ENCODE peak calls at places on chromosomes 16 and 17, in four cellular contexts. Z is NCI-H1092 treated with DMSO at 0.1 percent for 48 hours; A is stimulated activated CD8-positive, alpha-beta memory T cell treated with anti-CD3 and anti-CD28 coated beads, Interleukin-15, amount 100 ng/mL, for 24 hours; P is foreskin fibroblast. E is an unnamed sample.

GRCh38 chr17:56150631-56151030 is 2.6 kb upstream of the ANKFN1 start:
- DNase-seq in Z (no peak), A (no peak), P (no peak), E (no peak)

GRCh38 chr17:79557276-79557675 is 53.6 kb downstream of the RBFOX3 start:
- DNase-seq in Z (no peak), A (no peak), P (no peak), E (no peak)

GRCh38 chr16:55495616-55496289 is 13.1 kb upstream of the LPCAT2 start:
- DNase-seq in Z (peak), A (no peak), P (peak), E (no peak)

GRCh38 chr17:82596837-82597672 is 51.2 kb downstream of the WDR45B start:
- DNase-seq in Z (no peak), A (no peak), P (no peak), E (no peak)

GRCh38 chr17:72351884-72352346 is 231.1 kb downstream of the SOX9 start:
- DNase-seq in Z (no peak), A (no peak), P (no peak), E (peak)

GRCh38 chr16:12127244-12127643 is 150.7 kb downstream of the SNX29 start:
- DNase-seq in Z (no peak), A (no peak), P (no peak), E (no peak)

GRCh38 chr16:66480265-66481080 is 53.4 kb downstream of the BEAN1 start:
- DNase-seq in Z (no peak), A (no peak), P (no peak), E (no peak)

GRCh38 chr17:17900615-17901520 is 64.1 kb upstream of the SREBF1 start:
- DNase-seq in Z (peak), A (no peak), P (peak), E (peak)

GRCh38 chr17:63476494-63476856 is 386 bp upstream of the ACE start:
- DNase-seq in Z (peak), A (no peak), P (no peak), E (no peak)

GRCh38 chr17:1888741-1889140 is 58.9 kb downstream of the RPA1 start:
- DNase-seq in Z (no peak), A (no peak), P (no peak), E (no peak)

GRCh38 chr16:88383401-88384221 is 852 bp downstream of the ZNF469 start:
- DNase-seq in Z (no peak), A (no peak), P (peak), E (no peak)

GRCh38 chr17:66292351-66292750 is 10.1 kb upstream of the PRKCA start:
- DNase-seq in Z (no peak), A (no peak), P (no peak), E (no peak)

GRCh38 chr16:57145046-57145963 is 40.5 kb downstream of the PSME3IP1 start:
- DNase-seq in Z (no peak), A (no peak), P (no peak), E (no peak)

GRCh38 chr16:56944954-56945839 is 13.3 kb downstream of the HERPUD1 start:
- DNase-seq in Z (no peak), A (no peak), P (no peak), E (no peak)

GRCh38 chr17:17844079-17844478 is 7.3 kb upstream of the SREBF1 start:
- DNase-seq in Z (no peak), A (no peak), P (no peak), E (no peak)

GRCh38 chr17:9941305-9941704 is 36.2 kb upstream of the RCVRN start:
- DNase-seq in Z (no peak), A (no peak), P (no peak), E (peak)

GRCh38 chr16:16019488-16019887 is 70.1 kb downstream of the ABCC1 start:
- DNase-seq in Z (no peak), A (no peak), P (peak), E (no peak)

GRCh38 chr16:30066882-30067583 is 1.5 kb downstream of the ALDOA start:
- DNase-seq in Z (no peak), A (no peak), P (no peak), E (no peak)

GRCh38 chr17:12512712-12513355 is 152.9 kb upstream of the MYOCD start:
- DNase-seq in Z (no peak), A (no peak), P (no peak), E (no peak)

GRCh38 chr17:77556408-77557068 is 402.0 kb upstream of the TNRC6C start:
- DNase-seq in Z (peak), A (no peak), P (no peak), E (peak)

GRCh38 chr17:19613979-19614378 is 34.6 kb upstream of the ALDH3A2 start:
- DNase-seq in Z (no peak), A (no peak), P (no peak), E (no peak)

GRCh38 chr17:82376042-82376730 is 4.6 kb downstream of the UTS2R start:
- DNase-seq in Z (no peak), A (no peak), P (no peak), E (no peak)

GRCh38 chr16:9134739-9135138 is 43.3 kb downstream of the HAPSTR1 start:
- DNase-seq in Z (peak), A (peak), P (peak), E (peak)